ENCODE peak calls at places on chromosome X, in eight cellular contexts. B, C, O, Z, E, A, X and F are unnamed samples. For H3K4me1, the result is how much of the 10 kb centered on the place peaks cover.

GRCh38 chrX:9670136-9670905 is 95.3 kb downstream of the GPR143 start:
- DNase-seq in B (no peak), C (no peak), O (no peak), Z (no peak), E (no peak), A (no peak), X (no peak), F (no peak)

GRCh38 chrX:103376979-103377324 is 614 bp downstream of the BEX3 start:
- DNase-seq in B (peak), C (peak), O (no peak), Z (no peak), E (no peak), A (peak), X (peak), F (no peak)

GRCh38 chrX:53616921-53617320 is 69.6 kb downstream of the HUWE1 start:
- DNase-seq in B (no peak), C (no peak), O (no peak), Z (no peak), E (no peak), A (no peak), X (no peak), F (no peak)

GRCh38 chrX:9626379-9626778 is 139.3 kb downstream of the GPR143 start:
- DNase-seq in B (no peak), C (no peak), O (no peak), Z (no peak), E (no peak), A (no peak), X (no peak), F (no peak)

GRCh38 chrX:17732138-17732783 is 5.0 kb upstream of the SCML1 start:
- DNase-seq in B (no peak), C (no peak), O (no peak), Z (no peak), E (no peak), A (no peak), X (no peak), F (no peak)

GRCh38 chrX:38678217-38678616 is 116.9 kb downstream of the TSPAN7 start:
- DNase-seq in B (no peak), C (no peak), O (no peak), Z (no peak), E (no peak), A (no peak), X (no peak), F (no peak)

GRCh38 chrX:16258936-16259335 is 91.7 kb downstream of the MAGEB17 start:
- DNase-seq in B (no peak), C (no peak), O (no peak), Z (no peak), E (no peak), A (no peak), X (no peak), F (no peak)

GRCh38 chrX:129718701-129719100 is 20.1 kb upstream of the XPNPEP2 start:
- DNase-seq in B (no peak), C (no peak), O (no peak), Z (no peak), E (no peak), A (no peak), X (no peak), F (no peak)

GRCh38 chrX:20988118-20988517 is 386.1 kb upstream of the CNKSR2 start:
- DNase-seq in B (no peak), C (no peak), O (no peak), Z (no peak), E (no peak), A (no peak), X (no peak), F (no peak)

GRCh38 chrX:7059214-7059838 is 88.2 kb upstream of the STS start:
- DNase-seq in B (no peak), C (no peak), O (no peak), Z (no peak), E (no peak), A (no peak), X (no peak), F (no peak)

GRCh38 chrX:56783996-56784620 is 55.1 kb downstream of the NBDY start:
- DNase-seq in B (no peak), C (no peak), O (no peak), Z (no peak), E (no peak), A (no peak), X (peak), F (no peak)

GRCh38 chrX:72128881-72129280 is 2.8 kb downstream of the RTL5 start:
- DNase-seq in B (no peak), C (no peak), O (no peak), Z (peak), E (no peak), A (no peak), X (no peak), F (no peak)

GRCh38 chrX:72127332-72127731 is 4.4 kb downstream of the RTL5 start:
- DNase-seq in B (no peak), C (no peak), O (no peak), Z (no peak), E (peak), A (no peak), X (no peak), F (no peak)

GRCh38 chrX:72126539-72127140 is 5.1 kb downstream of the RTL5 start:
- DNase-seq in B (peak), C (peak), O (peak), Z (peak), E (peak), A (peak), X (peak), F (peak)

GRCh38 chrX:72129661-72130060 is 2.1 kb downstream of the RTL5 start:
- DNase-seq in B (no peak), C (no peak), O (no peak), Z (no peak), E (no peak), A (no peak), X (no peak), F (no peak)

DNA sequence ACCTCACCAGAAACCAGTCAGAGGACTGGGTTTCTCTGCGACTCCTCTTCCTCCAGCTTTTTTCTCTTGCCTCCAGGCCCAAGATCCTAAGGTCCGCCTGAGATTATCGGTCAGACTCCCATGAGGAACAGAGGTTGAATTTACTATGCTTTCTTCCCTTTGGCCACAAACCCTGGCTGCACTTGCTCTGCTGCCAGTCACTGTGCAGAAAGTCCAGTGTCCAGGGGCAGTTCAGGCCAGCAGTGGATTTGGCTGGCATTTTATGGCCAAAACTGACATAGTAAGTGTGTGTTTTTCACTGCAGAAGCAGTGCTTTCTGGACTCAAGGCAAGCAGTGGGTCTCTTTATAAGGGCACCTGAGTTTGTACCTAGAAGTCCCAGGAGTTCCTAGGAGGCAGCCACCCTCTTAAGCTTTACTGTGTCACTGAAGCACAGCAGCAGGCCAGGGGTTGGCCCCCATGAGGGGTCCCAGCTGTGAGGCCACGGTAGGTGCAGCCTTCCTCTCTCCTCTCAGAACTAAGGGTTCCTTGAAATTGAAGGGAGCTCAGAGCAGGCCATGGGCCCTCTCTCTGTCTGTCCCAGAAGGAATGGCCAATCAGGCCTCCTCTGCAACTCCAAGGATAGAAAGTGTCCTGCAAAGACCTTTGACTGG is 3.4 kb downstream of the RTL5 start:
- DNase-seq in B (no peak), C (no peak), O (no peak), Z (no peak), E (no peak), A (no peak), X (no peak), F (no peak)
- H3K4me1 ChIP-seq in B (under half), C (under half), O (under half), Z (under half), E (under half), A (under half), X (under half), F (under half)

GRCh38 chrX:1212532-1212931 is at the start of gene CRLF2:
- DNase-seq in B (no peak), C (no peak), O (no peak), Z (peak), E (no peak), A (no peak), X (no peak), F (no peak)
- H3K4me1 ChIP-seq in B (under half), C (under half), O (under half), Z (under half), E (under half), A (under half), X (under half), F (under half)

DNA sequence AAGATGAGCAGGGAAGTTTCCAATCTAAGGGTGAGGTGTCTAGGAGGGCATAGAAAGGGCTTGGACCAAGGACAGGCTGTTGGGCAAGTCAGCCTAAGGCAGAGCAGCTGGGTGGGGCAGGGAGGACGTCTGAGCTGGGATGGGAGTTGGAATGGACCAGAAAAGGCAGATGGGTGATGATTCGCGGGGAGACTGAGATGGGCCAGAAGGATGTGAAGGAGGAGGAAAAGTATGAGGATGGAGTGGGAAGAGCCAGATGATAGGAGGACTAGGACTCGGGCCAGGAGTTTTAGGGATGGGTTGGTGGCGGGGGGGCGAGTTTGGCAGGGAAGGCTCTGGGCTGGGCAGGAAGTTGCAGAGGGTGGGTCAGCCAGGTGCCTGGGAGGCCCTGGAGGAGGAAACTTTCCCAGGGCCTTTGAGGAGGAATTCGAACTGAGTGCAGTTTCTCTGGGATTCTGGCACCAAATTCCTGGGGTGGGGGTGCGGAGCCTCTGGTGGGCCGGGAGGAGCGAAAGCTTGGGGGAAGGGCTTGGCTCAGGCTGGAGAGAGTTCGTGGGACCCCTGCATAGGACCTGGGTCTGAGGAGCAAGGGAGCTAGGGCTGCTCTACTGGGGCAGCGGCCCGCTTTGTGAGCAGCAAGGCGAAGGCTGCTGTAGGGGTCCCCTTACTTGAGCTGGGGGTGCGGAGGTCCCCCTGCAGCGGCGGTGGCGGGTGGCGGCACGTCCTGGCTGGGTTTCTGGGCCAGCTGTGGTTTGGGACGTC is 8.7 kb upstream of the TIMP1 start:
- DNase-seq in B (no peak), C (peak), O (no peak), Z (no peak), E (no peak), A (no peak), X (no peak), F (peak)
- H3K4me1 ChIP-seq in B (under half), C (under half), O (under half), Z (under half), E (under half), A (under half), X (under half), F (under half)

DNA sequence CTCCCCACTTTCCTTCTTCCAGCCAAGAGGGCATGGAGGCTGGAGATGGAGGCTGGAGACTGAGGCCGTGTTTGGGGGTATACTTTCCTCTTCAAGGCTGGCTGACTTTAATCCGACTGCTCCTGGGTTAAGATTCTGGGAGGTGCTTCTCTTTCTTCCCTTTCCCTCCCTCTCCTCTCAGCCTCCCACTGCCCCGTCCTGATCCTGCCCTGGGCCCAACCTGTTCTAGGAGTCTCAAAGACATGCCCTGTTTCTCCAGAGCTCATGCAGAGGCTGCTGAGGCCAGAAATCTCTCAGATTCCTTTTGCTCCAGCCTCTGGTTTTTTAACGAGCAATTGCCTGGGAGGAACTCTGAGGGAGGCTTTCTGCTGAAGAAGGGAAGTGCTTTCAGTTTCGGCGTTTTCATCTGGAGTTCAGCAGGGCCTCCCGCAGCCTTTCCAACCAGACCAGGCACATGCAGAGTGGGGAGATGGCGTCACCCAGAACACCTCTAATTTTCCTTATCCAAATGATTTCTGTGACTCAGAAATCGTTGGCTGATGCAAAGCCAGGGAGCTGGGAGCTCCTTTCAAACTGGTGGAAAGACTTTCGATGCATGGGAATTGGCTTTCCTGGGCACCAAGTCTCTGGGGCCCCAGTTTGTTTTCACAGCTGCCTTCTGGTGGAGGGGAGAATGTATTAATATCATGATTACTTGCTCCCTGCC is 34.5 kb upstream of the FAM9C start:
- DNase-seq in B (no peak), C (peak), O (no peak), Z (no peak), E (no peak), A (peak), X (no peak), F (peak)
- H3K4me1 ChIP-seq in B (half or more), C (under half), O (under half), Z (under half), E (half or more), A (under half), X (under half), F (under half)